ENCODE peak calls at places on chromosomes 2 and 18, in six cellular contexts. M is neural crest cell, A is activated T-helper 1 cell treated with Interleukin-2 at 50 U/mL for 16 hours, P is memory B cell, B is RKO, G is ELR. Y is an unnamed sample.

GRCh38 chr2:31075393-31075792 is 62.8 kb downstream of the GALNT14 start:
- DNase-seq in M (no peak), A (no peak), P (no peak), B (no peak), G (no peak), Y (no peak)

GRCh38 chr18:24022141-24022540 is 7.6 kb downstream of the TTC39C start:
- DNase-seq in M (no peak), A (no peak), P (no peak), B (no peak), G (peak), Y (no peak)

GRCh38 chr2:33077316-33077715 is 130.6 kb downstream of the LTBP1 start:
- DNase-seq in M (no peak), A (no peak), P (no peak), B (no peak), G (no peak), Y (no peak)

GRCh38 chr18:78688916-78689315 is 290.7 kb upstream of the SALL3 start:
- DNase-seq in M (no peak), A (no peak), P (no peak), B (no peak), G (no peak), Y (no peak)

GRCh38 chr2:69645926-69646325 is 2.4 kb upstream of the AAK1 start:
- DNase-seq in M (no peak), A (no peak), P (no peak), B (no peak), G (no peak), Y (no peak)

GRCh38 chr2:24048662-24049484 is 668 bp upstream of the FKBP1B start:
- DNase-seq in M (no peak), A (no peak), P (no peak), B (no peak), G (peak), Y (no peak)

GRCh38 chr2:33115196-33115595 is 168.4 kb downstream of the LTBP1 start:
- DNase-seq in M (no peak), A (no peak), P (no peak), B (no peak), G (no peak), Y (no peak)

GRCh38 chr18:31230495-31230894 is 67.8 kb upstream of the DSC1 start:
- DNase-seq in M (no peak), A (no peak), P (no peak), B (no peak), G (peak), Y (peak)

GRCh38 chr2:133710613-133711012 is 142.3 kb upstream of the NCKAP5 start:
- DNase-seq in M (no peak), A (no peak), P (no peak), B (no peak), G (peak), Y (no peak)

GRCh38 chr2:43311276-43311675 is 84.9 kb upstream of the ZFP36L2 start:
- DNase-seq in M (no peak), A (no peak), P (no peak), B (no peak), G (peak), Y (no peak)

Y was measured in COLO829.